ENCODE peak calls at places on chromosomes 16 and 17, in eight cellular contexts. One of them, this sample, is unnamed.

GRCh38 chr17:36183001-36183810 is 6.8 kb upstream of the TBC1D3B start:
- DNase-seq in fibroblast of lung: peak
- DNase-seq in CD8-positive, alpha-beta memory T cell: no peak
- DNase-seq in stimulated activated CD8-positive, alpha-beta memory T cell treated with anti-CD3 and anti-CD28 coated beads, Interleukin-4, amount 100 ng/mL, for 48 hours: no peak
- DNase-seq in effector memory CD8-positive, alpha-beta T cell: no peak
- DNase-seq in tibial artery: peak
- DNase-seq in left cardiac atrium: peak
- DNase-seq in hypothalamus: no peak
- DNase-seq in this sample: peak

GRCh38 chr17:45235071-45236001 is 13.7 kb downstream of the FMNL1 start:
- DNase-seq in fibroblast of lung: peak
- DNase-seq in CD8-positive, alpha-beta memory T cell: peak
- DNase-seq in stimulated activated CD8-positive, alpha-beta memory T cell treated with anti-CD3 and anti-CD28 coated beads, Interleukin-4, amount 100 ng/mL, for 48 hours: peak
- DNase-seq in effector memory CD8-positive, alpha-beta T cell: peak
- DNase-seq in tibial artery: peak
- DNase-seq in left cardiac atrium: peak
- DNase-seq in hypothalamus: no peak
- DNase-seq in this sample: peak

GRCh38 chr17:74211141-74211928 is 2.0 kb upstream of the TTYH2 start:
- DNase-seq in fibroblast of lung: peak
- DNase-seq in CD8-positive, alpha-beta memory T cell: no peak
- DNase-seq in stimulated activated CD8-positive, alpha-beta memory T cell treated with anti-CD3 and anti-CD28 coated beads, Interleukin-4, amount 100 ng/mL, for 48 hours: peak
- DNase-seq in effector memory CD8-positive, alpha-beta T cell: no peak
- DNase-seq in tibial artery: no peak
- DNase-seq in left cardiac atrium: no peak
- DNase-seq in hypothalamus: no peak
- DNase-seq in this sample: no peak

GRCh38 chr17:36935681-36936454 is 1.4 kb upstream of the LHX1 start:
- DNase-seq in fibroblast of lung: no peak
- DNase-seq in CD8-positive, alpha-beta memory T cell: no peak
- DNase-seq in stimulated activated CD8-positive, alpha-beta memory T cell treated with anti-CD3 and anti-CD28 coated beads, Interleukin-4, amount 100 ng/mL, for 48 hours: peak
- DNase-seq in effector memory CD8-positive, alpha-beta T cell: peak
- DNase-seq in tibial artery: no peak
- DNase-seq in left cardiac atrium: no peak
- DNase-seq in hypothalamus: no peak
- DNase-seq in this sample: no peak

GRCh38 chr16:16009396-16009795 is 60.0 kb downstream of the ABCC1 start:
- DNase-seq in fibroblast of lung: no peak
- DNase-seq in CD8-positive, alpha-beta memory T cell: no peak
- DNase-seq in stimulated activated CD8-positive, alpha-beta memory T cell treated with anti-CD3 and anti-CD28 coated beads, Interleukin-4, amount 100 ng/mL, for 48 hours: no peak
- DNase-seq in effector memory CD8-positive, alpha-beta T cell: no peak
- DNase-seq in tibial artery: no peak
- DNase-seq in left cardiac atrium: no peak
- DNase-seq in hypothalamus: no peak
- DNase-seq in this sample: peak

GRCh38 chr17:64423881-64424280 is 25.0 kb upstream of the MILR1 start:
- DNase-seq in fibroblast of lung: peak
- DNase-seq in CD8-positive, alpha-beta memory T cell: no peak
- DNase-seq in stimulated activated CD8-positive, alpha-beta memory T cell treated with anti-CD3 and anti-CD28 coated beads, Interleukin-4, amount 100 ng/mL, for 48 hours: no peak
- DNase-seq in effector memory CD8-positive, alpha-beta T cell: no peak
- DNase-seq in tibial artery: no peak
- DNase-seq in left cardiac atrium: no peak
- DNase-seq in hypothalamus: no peak
- DNase-seq in this sample: no peak

GRCh38 chr17:45370949-45371413 is 54.2 kb upstream of the MAP3K14 start:
- DNase-seq in fibroblast of lung: peak
- DNase-seq in CD8-positive, alpha-beta memory T cell: no peak
- DNase-seq in stimulated activated CD8-positive, alpha-beta memory T cell treated with anti-CD3 and anti-CD28 coated beads, Interleukin-4, amount 100 ng/mL, for 48 hours: peak
- DNase-seq in effector memory CD8-positive, alpha-beta T cell: no peak
- DNase-seq in tibial artery: no peak
- DNase-seq in left cardiac atrium: peak
- DNase-seq in hypothalamus: no peak
- DNase-seq in this sample: no peak

GRCh38 chr16:77784441-77785356 is 3.7 kb upstream of the VAT1L start:
- DNase-seq in fibroblast of lung: no peak
- DNase-seq in CD8-positive, alpha-beta memory T cell: no peak
- DNase-seq in stimulated activated CD8-positive, alpha-beta memory T cell treated with anti-CD3 and anti-CD28 coated beads, Interleukin-4, amount 100 ng/mL, for 48 hours: no peak
- DNase-seq in effector memory CD8-positive, alpha-beta T cell: no peak
- DNase-seq in tibial artery: no peak
- DNase-seq in left cardiac atrium: no peak
- DNase-seq in hypothalamus: no peak
- DNase-seq in this sample: no peak

GRCh38 chr17:49515196-49515770 is 20.2 kb downstream of the NGFR start:
- DNase-seq in fibroblast of lung: peak
- DNase-seq in CD8-positive, alpha-beta memory T cell: no peak
- DNase-seq in stimulated activated CD8-positive, alpha-beta memory T cell treated with anti-CD3 and anti-CD28 coated beads, Interleukin-4, amount 100 ng/mL, for 48 hours: no peak
- DNase-seq in effector memory CD8-positive, alpha-beta T cell: no peak
- DNase-seq in tibial artery: peak
- DNase-seq in left cardiac atrium: peak
- DNase-seq in hypothalamus: peak
- DNase-seq in this sample: peak

GRCh38 chr17:46978489-46979022 is 497 bp downstream of the RPRML start:
- DNase-seq in fibroblast of lung: no peak
- DNase-seq in CD8-positive, alpha-beta memory T cell: no peak
- DNase-seq in stimulated activated CD8-positive, alpha-beta memory T cell treated with anti-CD3 and anti-CD28 coated beads, Interleukin-4, amount 100 ng/mL, for 48 hours: peak
- DNase-seq in effector memory CD8-positive, alpha-beta T cell: no peak
- DNase-seq in tibial artery: no peak
- DNase-seq in left cardiac atrium: no peak
- DNase-seq in hypothalamus: no peak
- DNase-seq in this sample: no peak

GRCh38 chr16:82184213-82184612 is 14.2 kb upstream of the MPHOSPH6 start:
- DNase-seq in fibroblast of lung: no peak
- DNase-seq in CD8-positive, alpha-beta memory T cell: no peak
- DNase-seq in stimulated activated CD8-positive, alpha-beta memory T cell treated with anti-CD3 and anti-CD28 coated beads, Interleukin-4, amount 100 ng/mL, for 48 hours: no peak
- DNase-seq in effector memory CD8-positive, alpha-beta T cell: no peak
- DNase-seq in tibial artery: no peak
- DNase-seq in left cardiac atrium: no peak
- DNase-seq in hypothalamus: no peak
- DNase-seq in this sample: no peak

GRCh38 chr17:47935961-47936360 is 5.4 kb upstream of the PNPO start:
- DNase-seq in fibroblast of lung: peak
- DNase-seq in CD8-positive, alpha-beta memory T cell: no peak
- DNase-seq in stimulated activated CD8-positive, alpha-beta memory T cell treated with anti-CD3 and anti-CD28 coated beads, Interleukin-4, amount 100 ng/mL, for 48 hours: no peak
- DNase-seq in effector memory CD8-positive, alpha-beta T cell: no peak
- DNase-seq in tibial artery: no peak
- DNase-seq in left cardiac atrium: no peak
- DNase-seq in hypothalamus: no peak
- DNase-seq in this sample: no peak

GRCh38 chr16:69326172-69326873 is 4.1 kb downstream of the PDF start:
- DNase-seq in fibroblast of lung: no peak
- DNase-seq in CD8-positive, alpha-beta memory T cell: no peak
- DNase-seq in stimulated activated CD8-positive, alpha-beta memory T cell treated with anti-CD3 and anti-CD28 coated beads, Interleukin-4, amount 100 ng/mL, for 48 hours: peak
- DNase-seq in effector memory CD8-positive, alpha-beta T cell: no peak
- DNase-seq in tibial artery: no peak
- DNase-seq in left cardiac atrium: no peak
- DNase-seq in hypothalamus: no peak
- DNase-seq in this sample: no peak

This sample was measured in left ventricle myocardium inferior.